ENCODE peak calls at places on chromosome 14, in six cellular contexts. T is adrenal gland, E is GM23338, L is K562, B is RWPE1, V is HFF-Myc. J is an unnamed sample.

GRCh38 chr14:58808828-58809227 is 171.1 kb downstream of the DACT1 start:
- DNase-seq in T (peak), E (no peak), L (no peak), B (no peak), V (no peak), J (peak)

GRCh38 chr14:77674931-77675330 is 32.9 kb downstream of the ALKBH1 start:
- DNase-seq in T (no peak), E (no peak), L (no peak), B (no peak), V (no peak), J (no peak)

GRCh38 chr14:78673845-78674244 is 503.7 kb downstream of the NRXN3 start:
- DNase-seq in T (no peak), E (no peak), L (no peak), B (no peak), V (no peak), J (no peak)

GRCh38 chr14:24194873-24195185 is 412 bp downstream of the TM9SF1 start:
- DNase-seq in T (no peak), E (no peak), L (no peak), B (no peak), V (no peak), J (no peak)

GRCh38 chr14:54814076-54814475 is 88.5 kb downstream of the GCH1 start:
- DNase-seq in T (no peak), E (peak), L (peak), B (no peak), V (no peak), J (peak)

GRCh38 chr14:85711620-85712019 is 181.7 kb downstream of the FLRT2 start:
- DNase-seq in T (no peak), E (no peak), L (no peak), B (no peak), V (no peak), J (no peak)

GRCh38 chr14:77290705-77291104 is 19.7 kb upstream of the NGB start:
- DNase-seq in T (no peak), E (peak), L (no peak), B (no peak), V (no peak), J (no peak)

GRCh38 chr14:75222208-75222701 is 45.8 kb upstream of the TMED10 start:
- DNase-seq in T (peak), E (peak), L (no peak), B (peak), V (no peak), J (peak)

GRCh38 chr14:103121846-103122577 is 1.2 kb upstream of the TNFAIP2 start:
- DNase-seq in T (peak), E (peak), L (peak), B (peak), V (no peak), J (peak)

GRCh38 chr14:22668417-22668816 is 24.3 kb upstream of the OR6J1 start:
- DNase-seq in T (no peak), E (no peak), L (no peak), B (no peak), V (no peak), J (no peak)

GRCh38 chr14:101823511-101824120 is 62.1 kb downstream of the PPP2R5C start:
- DNase-seq in T (no peak), E (no peak), L (no peak), B (no peak), V (no peak), J (no peak)
- TF ChIP-seq CTCF in T (no peak), E (no peak), L (no peak), B (no peak), V (no peak), J (no peak)

GRCh38 chr14:66398437-66398836 is 87.7 kb upstream of the CCDC196 start:
- DNase-seq in T (no peak), E (no peak), L (no peak), B (no peak), V (no peak), J (no peak)
- TF ChIP-seq CTCF in T (no peak), E (no peak), L (no peak), B (no peak), V (no peak), J (no peak)

DNA sequence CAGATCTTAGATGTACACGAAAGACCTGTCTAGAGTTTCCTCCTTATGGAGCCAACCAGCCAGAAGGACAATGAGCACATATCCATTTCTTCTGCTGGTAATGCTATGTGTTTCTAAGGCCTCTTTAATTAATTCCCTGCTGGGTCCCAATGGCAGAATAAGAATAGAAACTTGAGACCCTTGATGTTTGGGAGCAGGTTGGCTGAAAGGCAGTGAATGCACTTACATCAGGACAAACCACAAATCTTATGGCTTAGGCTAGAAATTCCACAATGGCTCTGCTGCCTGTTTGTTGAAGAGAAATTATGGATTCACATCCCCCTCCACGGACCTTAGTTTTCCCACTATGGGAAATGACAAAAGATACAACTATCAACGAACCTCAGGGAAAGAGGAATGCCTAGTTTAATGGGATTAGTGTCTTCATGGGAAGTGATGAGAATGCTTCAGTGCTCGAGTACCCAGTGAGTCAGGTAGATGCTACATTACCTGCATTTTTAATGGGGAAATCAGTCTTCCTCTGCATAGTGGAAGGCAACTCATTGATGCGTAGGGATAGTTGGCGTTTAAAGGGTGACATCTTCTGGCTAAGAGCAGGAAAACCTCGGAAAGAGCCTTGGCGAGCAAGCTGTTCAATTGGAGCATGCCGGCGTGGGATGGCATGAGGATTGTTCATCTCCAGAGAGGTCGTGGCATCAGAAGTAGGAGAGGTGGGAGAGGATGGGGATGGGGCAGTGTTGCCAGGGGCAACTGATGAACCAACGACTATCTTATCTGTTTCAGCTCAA is 46.5 kb downstream of the PAPLN start:
- DNase-seq in T (no peak), E (peak), L (no peak), B (no peak), V (no peak), J (no peak)
- TF ChIP-seq CTCF in T (no peak), E (peak), L (no peak), B (no peak), V (peak), J (no peak)

GRCh38 chr14:62030387-62030786 is 268.2 kb downstream of the SNAPC1 start:
- DNase-seq in T (no peak), E (no peak), L (no peak), B (no peak), V (no peak), J (no peak)
- TF ChIP-seq CTCF in T (no peak), E (no peak), L (no peak), B (no peak), V (no peak), J (no peak)

DNA sequence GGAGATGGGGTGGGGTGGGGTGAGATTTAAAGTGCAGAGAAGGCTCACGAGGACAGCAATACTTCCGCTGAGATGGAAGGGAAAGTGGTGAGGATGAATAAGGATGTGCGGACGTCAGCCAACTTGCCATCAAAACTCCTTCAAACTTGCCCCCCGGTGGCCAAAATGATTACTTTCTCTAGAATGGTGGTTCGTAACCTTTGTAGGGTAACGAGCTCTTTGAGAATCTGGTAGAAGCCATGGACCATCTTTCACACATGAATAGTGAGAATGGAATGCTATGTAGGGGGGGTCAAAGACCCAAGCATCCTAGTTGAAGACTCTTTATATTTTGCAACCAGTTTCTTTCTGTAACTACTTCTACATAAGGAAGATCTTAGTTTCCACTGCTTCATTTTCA is 245.9 kb upstream of the DDHD1 start:
- DNase-seq in T (no peak), E (peak), L (peak), B (peak), V (no peak), J (no peak)
- TF ChIP-seq CTCF in T (no peak), E (peak), L (no peak), B (no peak), V (no peak), J (no peak)

J was measured in Calu3.